ENCODE peak calls at places on chromosome 5, in ten cellular contexts. N is neural progenitor cell; K is GM23248; X is kidney; M is tibial artery; U is OCI-LY7; Y is CD8-positive, alpha-beta T cell; R is tibial nerve; P is RWPE2; J is AG04450. Z is an unnamed sample.

GRCh38 chr5:131491749-131492148 is 143.3 kb downstream of the RAPGEF6 start:
- DNase-seq in N (no peak), K (peak), X (no peak), M (no peak), U (no peak), Y (no peak), R (no peak), P (no peak), J (no peak), Z (no peak)

GRCh38 chr5:68344447-68345111 is 129.0 kb downstream of the PIK3R1 start:
- DNase-seq in N (no peak), K (peak), X (no peak), M (no peak), U (no peak), Y (no peak), R (no peak), P (no peak), J (no peak), Z (no peak)

GRCh38 chr5:33969572-33970452 is 14.7 kb downstream of the SLC45A2 start:
- DNase-seq in N (peak), K (peak), X (no peak), M (no peak), U (peak), Y (no peak), R (no peak), P (no peak), J (peak), Z (peak)

GRCh38 chr5:31990701-31991110 is 183.4 kb downstream of the GOLPH3 start:
- DNase-seq in N (no peak), K (peak), X (no peak), M (no peak), U (no peak), Y (no peak), R (no peak), P (peak), J (no peak), Z (no peak)

GRCh38 chr5:21823076-21823574 is 1030.0 kb downstream of the CDH12 start:
- DNase-seq in N (no peak), K (no peak), X (no peak), M (no peak), U (no peak), Y (no peak), R (no peak), P (no peak), J (no peak), Z (no peak)

GRCh38 chr5:73438048-73438896 is 10.3 kb downstream of the FOXD1 start:
- DNase-seq in N (no peak), K (peak), X (no peak), M (no peak), U (no peak), Y (no peak), R (no peak), P (no peak), J (no peak), Z (no peak)

GRCh38 chr5:139395844-139396640 is 1.1 kb upstream of the PROB1 start:
- DNase-seq in N (no peak), K (peak), X (no peak), M (no peak), U (no peak), Y (no peak), R (no peak), P (no peak), J (no peak), Z (no peak)

GRCh38 chr5:137233726-137234125 is 265.4 kb downstream of the SPOCK1 start:
- DNase-seq in N (no peak), K (no peak), X (no peak), M (no peak), U (no peak), Y (no peak), R (no peak), P (no peak), J (no peak), Z (no peak)

GRCh38 chr5:168583742-168584482 is 4.7 kb upstream of the PANK3 start:
- DNase-seq in N (no peak), K (no peak), X (no peak), M (no peak), U (no peak), Y (no peak), R (no peak), P (no peak), J (no peak), Z (no peak)

GRCh38 chr5:152505442-152506042 is 100.5 kb upstream of the NMUR2 start:
- DNase-seq in N (peak), K (peak), X (no peak), M (peak), U (peak), Y (peak), R (peak), P (no peak), J (peak), Z (peak)

GRCh38 chr5:59757442-59757841 is 136.1 kb downstream of the PDE4D start:
- DNase-seq in N (no peak), K (peak), X (no peak), M (no peak), U (no peak), Y (no peak), R (no peak), P (no peak), J (no peak), Z (no peak)

GRCh38 chr5:96823900-96824351 is 16.2 kb upstream of the ERAP1 start:
- DNase-seq in N (no peak), K (peak), X (no peak), M (no peak), U (no peak), Y (no peak), R (no peak), P (peak), J (no peak), Z (no peak)

GRCh38 chr5:75138674-75139073 is 86.3 kb upstream of the GCNT4 start:
- DNase-seq in N (no peak), K (no peak), X (no peak), M (no peak), U (no peak), Y (no peak), R (no peak), P (no peak), J (no peak), Z (no peak)

GRCh38 chr5:137672001-137672400 is 63.9 kb downstream of the KLHL3 start:
- DNase-seq in N (no peak), K (no peak), X (no peak), M (no peak), U (no peak), Y (no peak), R (no peak), P (no peak), J (no peak), Z (peak)

GRCh38 chr5:62296998-62297397 is 9.0 kb upstream of the KIF2A start:
- DNase-seq in N (no peak), K (no peak), X (no peak), M (no peak), U (no peak), Y (no peak), R (no peak), P (no peak), J (no peak), Z (no peak)

GRCh38 chr5:116482394-116482793 is 92.2 kb downstream of the SEMA6A start:
- DNase-seq in N (no peak), K (peak), X (no peak), M (no peak), U (no peak), Y (no peak), R (no peak), P (no peak), J (no peak), Z (no peak)

GRCh38 chr5:95938355-95938754 is 23.3 kb downstream of the ELL2 start:
- DNase-seq in N (no peak), K (no peak), X (no peak), M (no peak), U (no peak), Y (no peak), R (no peak), P (no peak), J (no peak), Z (no peak)

GRCh38 chr5:118486647-118487046 is 501.7 kb downstream of the DTWD2 start:
- DNase-seq in N (peak), K (no peak), X (no peak), M (no peak), U (no peak), Y (no peak), R (no peak), P (no peak), J (no peak), Z (no peak)

GRCh38 chr5:172213126-172213525 is 19.2 kb downstream of the EFCAB9 start:
- DNase-seq in N (no peak), K (no peak), X (no peak), M (no peak), U (no peak), Y (no peak), R (no peak), P (no peak), J (no peak), Z (no peak)

GRCh38 chr5:14364576-14365472 is 216.8 kb upstream of the OTULINL start:
- DNase-seq in N (peak), K (no peak), X (no peak), M (no peak), U (peak), Y (no peak), R (no peak), P (no peak), J (no peak), Z (peak)

GRCh38 chr5:181170237-181170830 is 22.9 kb downstream of the OR2V2 start:
- DNase-seq in N (peak), K (peak), X (no peak), M (peak), U (no peak), Y (no peak), R (no peak), P (no peak), J (no peak), Z (no peak)

GRCh38 chr5:66498791-66499207 is 97.4 kb upstream of the MAST4 start:
- DNase-seq in N (peak), K (peak), X (no peak), M (no peak), U (no peak), Y (no peak), R (no peak), P (peak), J (no peak), Z (no peak)

GRCh38 chr5:32709789-32710334 is 1.3 kb upstream of the NPR3 start:
- DNase-seq in N (peak), K (peak), X (peak), M (peak), U (no peak), Y (peak), R (peak), P (peak), J (no peak), Z (peak)

GRCh38 chr5:159103086-159103485 is 3.4 kb upstream of the EBF1 start:
- DNase-seq in N (no peak), K (no peak), X (no peak), M (no peak), U (no peak), Y (no peak), R (no peak), P (no peak), J (no peak), Z (no peak)

GRCh38 chr5:132098151-132098594 is 24.6 kb downstream of the CSF2 start:
- DNase-seq in N (no peak), K (peak), X (no peak), M (no peak), U (no peak), Y (no peak), R (no peak), P (no peak), J (no peak), Z (no peak)

GRCh38 chr5:64835266-64835665 is 66.5 kb downstream of the CWC27 start:
- DNase-seq in N (no peak), K (no peak), X (no peak), M (no peak), U (no peak), Y (no peak), R (no peak), P (no peak), J (no peak), Z (no peak)

GRCh38 chr5:52893105-52893504 is 96.0 kb upstream of the ITGA2 start:
- DNase-seq in N (no peak), K (peak), X (no peak), M (no peak), U (no peak), Y (no peak), R (no peak), P (no peak), J (peak), Z (no peak)

GRCh38 chr5:151406322-151406947 is 41.0 kb upstream of the SLC36A1 start:
- DNase-seq in N (peak), K (peak), X (no peak), M (no peak), U (peak), Y (no peak), R (no peak), P (no peak), J (no peak), Z (no peak)

GRCh38 chr5:68033961-68034581 is 181.5 kb upstream of the PIK3R1 start:
- DNase-seq in N (no peak), K (peak), X (no peak), M (peak), U (no peak), Y (no peak), R (peak), P (no peak), J (peak), Z (peak)

GRCh38 chr5:55570026-55570425 is 35.3 kb upstream of the PLPP1 start:
- DNase-seq in N (peak), K (peak), X (no peak), M (no peak), U (no peak), Y (no peak), R (peak), P (no peak), J (no peak), Z (no peak)

GRCh38 chr5:92017786-92018185 is 634.7 kb upstream of the ARRDC3 start:
- DNase-seq in N (no peak), K (peak), X (no peak), M (no peak), U (no peak), Y (no peak), R (no peak), P (no peak), J (peak), Z (no peak)

GRCh38 chr5:107383414-107383813 is 287.3 kb downstream of the EFNA5 start:
- DNase-seq in N (no peak), K (no peak), X (no peak), M (no peak), U (no peak), Y (no peak), R (no peak), P (no peak), J (no peak), Z (no peak)

GRCh38 chr5:107380654-107381053 is 290.1 kb downstream of the EFNA5 start:
- DNase-seq in N (no peak), K (no peak), X (no peak), M (no peak), U (no peak), Y (no peak), R (no peak), P (no peak), J (no peak), Z (no peak)

GRCh38 chr5:107378218-107378899 is 292.4 kb downstream of the EFNA5 start:
- DNase-seq in N (no peak), K (no peak), X (no peak), M (no peak), U (peak), Y (no peak), R (no peak), P (no peak), J (no peak), Z (no peak)

GRCh38 chr5:107384256-107384655 is 286.5 kb downstream of the EFNA5 start:
- DNase-seq in N (no peak), K (no peak), X (no peak), M (no peak), U (no peak), Y (no peak), R (no peak), P (no peak), J (no peak), Z (no peak)

DNA sequence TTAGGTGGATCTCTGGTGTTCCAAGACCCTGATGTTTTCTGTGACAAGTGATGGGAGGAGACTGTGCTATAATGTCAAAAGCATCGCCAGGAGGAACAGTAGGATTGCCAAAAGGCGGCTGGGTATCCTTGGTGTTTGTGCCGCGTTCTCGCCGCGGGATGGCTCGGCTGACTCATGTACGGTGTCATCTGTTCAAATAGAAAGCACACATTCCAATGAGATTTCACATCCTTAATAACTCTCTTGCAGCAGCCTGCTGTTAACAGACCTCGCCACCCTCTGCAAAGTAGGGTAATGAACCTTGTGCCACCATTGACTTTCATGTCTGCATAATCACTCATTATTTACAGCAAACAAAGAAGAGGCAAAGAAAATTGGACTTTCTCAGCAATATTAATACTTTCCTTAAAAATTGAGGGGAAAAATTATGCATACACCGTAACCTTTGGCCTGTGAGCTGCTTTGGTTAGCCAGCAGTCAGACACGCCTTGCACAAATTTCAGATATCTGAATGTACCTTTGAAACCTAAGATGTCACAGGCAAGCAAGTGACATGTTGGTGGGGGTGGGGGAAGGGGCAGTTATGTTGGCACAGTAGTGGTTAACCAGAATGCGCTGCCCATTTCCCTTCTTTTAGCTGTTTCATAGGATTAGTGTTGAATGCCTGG is 289.4 kb downstream of the EFNA5 start:
- DNase-seq in N (no peak), K (peak), X (no peak), M (no peak), U (no peak), Y (no peak), R (no peak), P (peak), J (no peak), Z (no peak)
- H3K27ac ChIP-seq in N (no peak), K (no peak), X (no peak), M (no peak), U (no peak), Y (no peak), R (no peak), P (peak), J (peak), Z (no peak)

DNA sequence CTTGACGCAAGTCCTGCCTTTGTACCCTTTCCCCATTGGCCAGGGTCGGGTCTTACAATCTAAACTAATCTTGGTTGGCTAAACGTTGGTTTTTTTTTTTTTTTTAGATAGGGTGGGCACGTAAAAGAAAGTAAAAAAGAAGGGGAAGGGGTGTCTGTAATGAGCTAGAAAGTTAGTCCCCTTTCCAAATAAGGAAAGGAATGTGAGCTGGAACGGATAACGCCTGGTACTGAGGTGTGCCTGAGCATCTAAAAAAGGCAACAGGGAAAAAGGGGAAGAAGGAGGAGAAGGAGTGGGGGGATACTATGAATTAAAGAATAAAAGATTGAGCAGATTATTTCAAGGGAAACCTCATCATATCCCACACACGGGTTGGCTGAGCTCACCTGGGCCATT is 66.2 kb upstream of the IL17B start:
- DNase-seq in N (no peak), K (no peak), X (no peak), M (no peak), U (no peak), Y (no peak), R (no peak), P (no peak), J (no peak), Z (no peak)
- H3K27ac ChIP-seq in N (no peak), K (peak), X (peak), M (peak), U (no peak), Y (no peak), R (no peak), P (peak), J (peak), Z (no peak)

GRCh38 chr5:133423031-133423617 is 189.2 kb downstream of the FSTL4 start:
- DNase-seq in N (peak), K (no peak), X (no peak), M (no peak), U (no peak), Y (no peak), R (no peak), P (no peak), J (no peak), Z (no peak)
- H3K27ac ChIP-seq in N (no peak), K (no peak), X (no peak), M (no peak), U (no peak), Y (no peak), R (no peak), P (no peak), J (no peak), Z (no peak)

DNA sequence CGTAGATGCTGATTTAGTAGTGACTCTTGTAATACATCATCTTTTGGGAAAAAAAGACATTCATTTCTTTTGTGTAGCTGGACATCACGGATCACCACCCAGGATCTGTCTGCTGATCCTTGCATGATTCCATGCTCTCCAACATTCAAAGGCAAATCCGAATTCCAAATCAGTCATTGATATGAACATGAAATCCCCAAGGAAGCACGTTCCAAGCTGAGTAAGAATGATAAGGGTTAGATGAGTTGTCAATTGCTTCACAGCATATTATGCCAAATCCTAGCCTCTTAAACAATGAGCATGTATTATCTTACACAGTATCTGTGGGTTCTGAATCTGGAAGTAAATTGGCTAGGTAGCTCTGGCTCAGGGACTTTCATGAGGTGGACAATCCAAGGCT is 37.1 kb upstream of the GRAMD2B start:
- DNase-seq in N (no peak), K (no peak), X (no peak), M (no peak), U (no peak), Y (no peak), R (no peak), P (no peak), J (no peak), Z (no peak)
- H3K27ac ChIP-seq in N (no peak), K (peak), X (no peak), M (peak), U (no peak), Y (no peak), R (peak), P (peak), J (no peak), Z (no peak)

Z was measured in body of pancreas.